ENCODE peak calls at places on chromosome 21, in eight cellular contexts. A is CD8-positive, alpha-beta memory T cell; R is activated naive CD8-positive, alpha-beta T cell treated with anti-CD3 and anti-CD28 coated beads for 36 hours; U is activated CD8-positive, alpha-beta memory T cell treated with anti-CD3 and anti-CD28 coated beads, Interleukin-2, amount 50 U/mL, for 4 hours; V is stimulated activated naive CD4-positive, alpha-beta T cell treated with Interleukin-2 at 50 U/mL for 16 hours; Q is A673; P is MM.1S; T is skeletal muscle cell. E is an unnamed sample.

GRCh38 chr21:31213787-31214186 is 130.3 kb downstream of the TIAM1 start:
- DNase-seq in A (no peak), R (no peak), U (no peak), V (no peak), Q (no peak), P (no peak), T (no peak), E (no peak)

GRCh38 chr21:14318598-14318997 is 64.3 kb downstream of the HSPA13 start:
- DNase-seq in A (no peak), R (no peak), U (no peak), V (no peak), Q (no peak), P (no peak), T (no peak), E (no peak)

GRCh38 chr21:29029524-29029923 is 5.1 kb downstream of the USP16 start:
- DNase-seq in A (no peak), R (no peak), U (no peak), V (no peak), Q (no peak), P (no peak), T (no peak), E (no peak)

GRCh38 chr21:17949395-17949794 is 130.2 kb upstream of the C21orf91 start:
- DNase-seq in A (no peak), R (no peak), U (no peak), V (no peak), Q (peak), P (no peak), T (no peak), E (no peak)

GRCh38 chr21:30382201-30382600 is 10.1 kb upstream of the KRTAP13-2 start:
- DNase-seq in A (no peak), R (no peak), U (no peak), V (no peak), Q (no peak), P (no peak), T (no peak), E (no peak)

GRCh38 chr21:35222541-35222941 is 173.4 kb upstream of the RUNX1 start:
- DNase-seq in A (no peak), R (peak), U (no peak), V (no peak), Q (no peak), P (peak), T (no peak), E (no peak)

GRCh38 chr21:16159213-16159970 is 429.6 kb downstream of the USP25 start:
- DNase-seq in A (no peak), R (no peak), U (no peak), V (no peak), Q (peak), P (no peak), T (no peak), E (no peak)

GRCh38 chr21:44421901-44422840 is 33.1 kb upstream of the LRRC3 start:
- DNase-seq in A (no peak), R (no peak), U (peak), V (no peak), Q (no peak), P (no peak), T (no peak), E (peak)

GRCh38 chr21:33197546-33197945 is 32.2 kb upstream of the IFNAR2 start:
- DNase-seq in A (no peak), R (no peak), U (no peak), V (no peak), Q (no peak), P (no peak), T (no peak), E (no peak)

GRCh38 chr21:34707876-34708325 is 39.1 kb downstream of the CLIC6 start:
- DNase-seq in A (no peak), R (peak), U (no peak), V (peak), Q (no peak), P (peak), T (no peak), E (no peak)

GRCh38 chr21:18812308-18812707 is 408.7 kb upstream of the TMPRSS15 start:
- DNase-seq in A (no peak), R (no peak), U (no peak), V (no peak), Q (no peak), P (no peak), T (no peak), E (no peak)

GRCh38 chr21:35136586-35137254 is 87.6 kb upstream of the RUNX1 start:
- DNase-seq in A (no peak), R (no peak), U (no peak), V (no peak), Q (no peak), P (no peak), T (no peak), E (no peak)

GRCh38 chr21:35002879-35003722 is 46.0 kb downstream of the RUNX1 start:
- DNase-seq in A (no peak), R (no peak), U (no peak), V (no peak), Q (no peak), P (no peak), T (peak), E (no peak)

GRCh38 chr21:15209224-15209623 is 144.4 kb upstream of the NRIP1 start:
- DNase-seq in A (no peak), R (no peak), U (no peak), V (no peak), Q (no peak), P (no peak), T (no peak), E (no peak)

GRCh38 chr21:37061926-37062591 is 10.8 kb downstream of the PIGP start:
- DNase-seq in A (no peak), R (no peak), U (no peak), V (no peak), Q (no peak), P (no peak), T (peak), E (no peak)

GRCh38 chr21:41216486-41216885 is 48.5 kb downstream of the BACE2 start:
- DNase-seq in A (no peak), R (no peak), U (no peak), V (no peak), Q (no peak), P (no peak), T (no peak), E (no peak)

GRCh38 chr21:26042181-26042876 is 128.2 kb downstream of the APP start:
- DNase-seq in A (no peak), R (no peak), U (no peak), V (no peak), Q (no peak), P (no peak), T (no peak), E (no peak)

GRCh38 chr21:28904961-28905435 is 87.7 kb downstream of the LTN1 start:
- DNase-seq in A (no peak), R (no peak), U (no peak), V (no peak), Q (no peak), P (no peak), T (no peak), E (no peak)

GRCh38 chr21:44947111-44947929 is 7.5 kb downstream of the SLX9 start:
- DNase-seq in A (no peak), R (no peak), U (no peak), V (no peak), Q (no peak), P (no peak), T (no peak), E (no peak)

GRCh38 chr21:45351526-45352275 is 53.3 kb upstream of the COL18A1 start:
- DNase-seq in A (no peak), R (no peak), U (no peak), V (no peak), Q (no peak), P (no peak), T (no peak), E (no peak)

GRCh38 chr21:26405071-26405470 is 168.0 kb downstream of the CYYR1 start:
- DNase-seq in A (no peak), R (no peak), U (no peak), V (no peak), Q (peak), P (no peak), T (peak), E (no peak)

GRCh38 chr21:44701023-44701400 is 4.0 kb downstream of the KRTAP10-12 start:
- DNase-seq in A (no peak), R (no peak), U (no peak), V (no peak), Q (no peak), P (no peak), T (no peak), E (no peak)

GRCh38 chr21:46661211-46661625 is 25.7 kb downstream of the PRMT2 start:
- DNase-seq in A (peak), R (peak), U (peak), V (peak), Q (peak), P (peak), T (peak), E (no peak)

GRCh38 chr21:41643246-41643966 is 123.4 kb downstream of the RIPK4 start:
- DNase-seq in A (no peak), R (no peak), U (no peak), V (no peak), Q (peak), P (no peak), T (no peak), E (no peak)

E was measured in CD14-positive monocyte.